ENCODE peak calls at places on chromosomes 11 and 22, in four cellular contexts. One of them, this sample, is unnamed.

GRCh38 chr11:8717876-8718753 is 35.5 kb downstream of the RPL27A start:
- ATAC-seq in T-helper 17 cell: no peak
- ATAC-seq in T-cell: no peak
- ATAC-seq in effector memory CD8-positive, alpha-beta T cell: no peak
- ATAC-seq in this sample: peak; percentile 87

GRCh38 chr11:2346586-2347335 is 30.3 kb upstream of the CD81 start:
- ATAC-seq in T-helper 17 cell: no peak
- ATAC-seq in T-cell: no peak
- ATAC-seq in effector memory CD8-positive, alpha-beta T cell: no peak
- ATAC-seq in this sample: no peak

GRCh38 chr11:102422817-102423725 is 29.5 kb downstream of the TMEM123 start:
- ATAC-seq in T-helper 17 cell: peak; percentile 38
- ATAC-seq in T-cell: peak; percentile 65
- ATAC-seq in effector memory CD8-positive, alpha-beta T cell: peak; percentile 44
- ATAC-seq in this sample: no peak

GRCh38 chr22:22787805-22788459 is 99.7 kb upstream of the IGLL5 start:
- ATAC-seq in T-helper 17 cell: peak; percentile 79
- ATAC-seq in T-cell: peak; percentile 69
- ATAC-seq in effector memory CD8-positive, alpha-beta T cell: peak; percentile 84
- ATAC-seq in this sample: peak; percentile 83

GRCh38 chr11:133917921-133918605 is 38.7 kb downstream of the IGSF9B start:
- ATAC-seq in T-helper 17 cell: peak; percentile 35
- ATAC-seq in T-cell: peak; percentile 21
- ATAC-seq in effector memory CD8-positive, alpha-beta T cell: peak; percentile 31
- ATAC-seq in this sample: no peak

GRCh38 chr22:19892249-19892879 is 37.7 kb upstream of the GNB1L start:
- ATAC-seq in T-helper 17 cell: peak; percentile 48
- ATAC-seq in T-cell: peak; percentile 51
- ATAC-seq in effector memory CD8-positive, alpha-beta T cell: peak; percentile 25
- ATAC-seq in this sample: peak; percentile 55

GRCh38 chr11:76167590-76167989 is 38.7 kb downstream of the WNT11 start:
- ATAC-seq in T-helper 17 cell: no peak
- ATAC-seq in T-cell: no peak
- ATAC-seq in effector memory CD8-positive, alpha-beta T cell: no peak
- ATAC-seq in this sample: no peak

GRCh38 chr11:67463680-67464410 is 5.2 kb downstream of the TMEM134 start:
- ATAC-seq in T-helper 17 cell: no peak
- ATAC-seq in T-cell: no peak
- ATAC-seq in effector memory CD8-positive, alpha-beta T cell: no peak
- ATAC-seq in this sample: no peak

GRCh38 chr22:28985581-28986290 is 75.9 kb downstream of the C22orf31 start:
- ATAC-seq in T-helper 17 cell: no peak
- ATAC-seq in T-cell: no peak
- ATAC-seq in effector memory CD8-positive, alpha-beta T cell: no peak
- ATAC-seq in this sample: no peak

GRCh38 chr11:66619080-66619554 is 2.7 kb downstream of the RBM14 start:
- ATAC-seq in T-helper 17 cell: peak; percentile 60
- ATAC-seq in T-cell: peak; percentile 25
- ATAC-seq in effector memory CD8-positive, alpha-beta T cell: peak; percentile 47
- ATAC-seq in this sample: no peak

GRCh38 chr11:132650969-132651720 is 881.2 kb downstream of the OPCML start:
- ATAC-seq in T-helper 17 cell: no peak
- ATAC-seq in T-cell: no peak
- ATAC-seq in effector memory CD8-positive, alpha-beta T cell: no peak
- ATAC-seq in this sample: no peak